ENCODE peak calls at places on chromosomes 2 and 18, in ten cellular contexts. G, F, Y, D, L, Q, X, K, M and A are unnamed samples.
A peak's percentile ranks its signal among the peaks of the same experiment; 100 is the strongest.

GRCh38 chr2:133377599-133377998 is 190.7 kb downstream of the NCKAP5 start:
- DNase-seq in K (no peak), L (no peak), D (no peak), M (no peak), F (no peak), G (no peak), Q (no peak), X (no peak), Y (no peak), A (no peak)

GRCh38 chr18:53458944-53459580 is 765.4 kb downstream of the MBD2 start:
- DNase-seq in X (no peak), D (no peak), F (no peak), G (no peak), Y (no peak), K (peak; percentile 38), M (no peak), Q (no peak), L (no peak), A (no peak)

GRCh38 chr2:70958759-70959158 is 19.7 kb upstream of the ANKRD53 start:
- DNase-seq in F (no peak), K (no peak), G (no peak), M (no peak), Y (no peak), L (no peak), Q (no peak), D (no peak), X (no peak), A (no peak)

GRCh38 chr2:70029814-70030409 is 57.4 kb upstream of the PCBP1 start:
- DNase-seq in K (peak; percentile 59), D (peak; percentile 90), M (no peak), G (peak; percentile 37), X (no peak), F (peak; percentile 59), Y (peak; percentile 83), L (no peak), Q (peak; percentile 57), A (no peak)

GRCh38 chr2:109322646-109323045 is 193.6 kb downstream of the SH3RF3 start:
- DNase-seq in D (no peak), Q (no peak), L (no peak), X (no peak), M (no peak), F (peak; percentile 35), G (no peak), Y (no peak), K (no peak), A (no peak)

GRCh38 chr2:29052811-29053210 is 21.5 kb downstream of the PCARE start:
- DNase-seq in L (no peak), G (no peak), Q (no peak), Y (no peak), K (no peak), D (no peak), X (no peak), M (no peak), F (no peak), A (no peak)

GRCh38 chr2:174078275-174078674 is 113.1 kb upstream of the SP3 start:
- DNase-seq in L (no peak), G (no peak), D (no peak), Y (peak; percentile 6), F (peak; percentile 12), K (no peak), M (no peak), Q (no peak), X (no peak), A (no peak)

GRCh38 chr2:111903516-111903915 is 5.1 kb downstream of the MERTK start:
- DNase-seq in D (no peak), X (no peak), F (no peak), M (no peak), Y (no peak), Q (no peak), K (peak; percentile 74), G (no peak), L (no peak), A (no peak)

GRCh38 chr2:121635371-121635770 is 13.9 kb downstream of the CLASP1 start:
- DNase-seq in L (no peak), Q (no peak), Y (no peak), K (no peak), F (peak; percentile 59), G (no peak), X (no peak), M (no peak), D (no peak), A (no peak)

GRCh38 chr2:169010633-169011460 is 20.3 kb downstream of the ABCB11 start:
- DNase-seq in Y (no peak), G (no peak), L (no peak), D (no peak), X (no peak), K (no peak), M (no peak), Q (no peak), F (no peak), A (no peak)

GRCh38 chr2:42797281-42797680 is 4.9 kb upstream of the HAAO start:
- DNase-seq in K (no peak), G (no peak), Q (no peak), F (no peak), X (no peak), Y (no peak), M (no peak), L (no peak), D (no peak), A (no peak)

GRCh38 chr2:157934684-157935377 is 58.7 kb upstream of the ACVR1 start:
- DNase-seq in M (no peak), K (no peak), D (no peak), G (no peak), Q (no peak), X (no peak), F (no peak), Y (peak; percentile 4), L (no peak), A (no peak)

GRCh38 chr2:162072976-162073775 is 839 bp downstream of the DPP4 start:
- DNase-seq in Y (no peak), G (peak; percentile 23), D (no peak), Q (no peak), M (peak; percentile 39), L (no peak), F (peak; percentile 36), X (peak; percentile 15), K (no peak), A (no peak)